ENCODE peak calls at places on chromosome 2, in four cellular contexts. O is B cell, C is adrenal gland, B is GM13977. X is an unnamed sample.

GRCh38 chr2:119455066-119455718 is 23.5 kb downstream of the TMEM37 start:
- DNase-seq in O (peak; percentile 30), C (no peak), B (no peak), X (no peak)

GRCh38 chr2:162732946-162733698 is 105.4 kb downstream of the KCNH7 start:
- DNase-seq in C (no peak), O (no peak), B (no peak), X (peak; percentile 37)

GRCh38 chr2:157250836-157251235 is 6.7 kb upstream of the GALNT5 start:
- DNase-seq in C (no peak), O (no peak), B (no peak), X (no peak)

GRCh38 chr2:65499216-65499615 is 66.8 kb upstream of the SPRED2 start:
- DNase-seq in O (no peak), B (no peak), C (no peak), X (no peak)

GRCh38 chr2:65658871-65659270 is 226.5 kb upstream of the SPRED2 start:
- DNase-seq in O (no peak), C (no peak), B (no peak), X (no peak)

GRCh38 chr2:47208852-47209606 is 53.9 kb upstream of the STPG4 start:
- DNase-seq in C (peak; percentile 30), B (no peak), O (no peak), X (no peak)

GRCh38 chr2:235087812-235088607 is 136.2 kb downstream of the SH3BP4 start:
- DNase-seq in O (no peak), B (no peak), C (no peak), X (no peak)

GRCh38 chr2:172288603-172289002 is 138.8 kb upstream of the ITGA6 start:
- DNase-seq in C (no peak), B (no peak), O (no peak), X (no peak)

GRCh38 chr2:191065785-191066184 is 51.8 kb upstream of the STAT1 start:
- DNase-seq in C (no peak), B (no peak), O (no peak), X (no peak)

GRCh38 chr2:69411120-69411519 is 24.1 kb upstream of the GFPT1 start:
- DNase-seq in B (no peak), O (no peak), C (no peak), X (no peak)

GRCh38 chr2:231138699-231139098 is 13.9 kb upstream of the HTR2B start:
- DNase-seq in C (peak; percentile 77), O (no peak), B (no peak), X (no peak)

GRCh38 chr2:70069049-70069448 is 18.2 kb upstream of the PCBP1 start:
- DNase-seq in B (peak; percentile 58), C (no peak), O (peak; percentile 60), X (no peak)

GRCh38 chr2:200498316-200498715 is 11.6 kb downstream of the KCTD18 start:
- DNase-seq in O (no peak), C (no peak), B (no peak), X (no peak)

GRCh38 chr2:112891333-112891950 is 19.5 kb upstream of the IL37 start:
- DNase-seq in B (no peak), O (no peak), C (no peak), X (peak; percentile 65)

GRCh38 chr2:239002960-239003932 is 155.4 kb downstream of the TWIST2 start:
- DNase-seq in C (no peak), O (no peak), B (no peak), X (peak; percentile 23)

GRCh38 chr2:205539603-205540002 is 142.7 kb upstream of the NRP2 start:
- DNase-seq in B (no peak), C (no peak), O (no peak), X (no peak)

GRCh38 chr2:202429164-202429980 is 53.2 kb downstream of the BMPR2 start:
- DNase-seq in O (no peak), B (no peak), C (no peak), X (no peak)

GRCh38 chr2:24558781-24559540 is 67.9 kb downstream of the NCOA1 start:
- DNase-seq in B (no peak), O (no peak), C (no peak), X (no peak)

GRCh38 chr2:5521462-5521861 is 170.7 kb upstream of the SOX11 start:
- DNase-seq in O (no peak), C (no peak), B (no peak), X (no peak)

GRCh38 chr2:240929364-240930095 is 23.4 kb downstream of the CROCC2 start:
- DNase-seq in C (peak; percentile 8), O (peak; percentile 18), B (no peak), X (no peak)

GRCh38 chr2:38064805-38065501 is 11.0 kb downstream of the CYP1B1 start:
- DNase-seq in B (no peak), C (no peak), O (no peak), X (no peak)

GRCh38 chr2:232488097-232488711 is 570 bp upstream of the ECEL1 start:
- DNase-seq in B (no peak), O (no peak), C (no peak), X (no peak)

GRCh38 chr2:191265311-191266170 is 20.3 kb downstream of the MYO1B start:
- DNase-seq in O (no peak), C (peak; percentile 16), B (no peak), X (no peak)

GRCh38 chr2:225824748-225825449 is 425.4 kb downstream of the NYAP2 start:
- DNase-seq in C (no peak), O (no peak), B (no peak), X (no peak)

GRCh38 chr2:232487385-232488096 is at the start of gene ECEL1:
- DNase-seq in O (no peak), B (peak; percentile 63), C (no peak), X (no peak)

GRCh38 chr2:175806115-175806470 is 196.0 kb downstream of the LNPK start:
- DNase-seq in B (no peak), O (no peak), C (no peak), X (no peak)